ENCODE peak calls at places on chromosome 11, in ten cellular contexts. One of them, this sample, is unnamed.
A peak's percentile ranks its signal among the peaks of the same experiment; 100 is the strongest.

GRCh38 chr11:123211981-123212380 is 16.9 kb upstream of the CLMP start:
- DNase-seq in left lung: no peak
- DNase-seq in fibroblast of lung: no peak
- DNase-seq in uterus: no peak
- DNase-seq in thyroid gland: no peak
- DNase-seq in tibial artery: no peak
- DNase-seq in psoas muscle: no peak
- DNase-seq in left ventricle myocardium inferior: no peak
- DNase-seq in RWPE2: no peak
- DNase-seq in IMR-90: peak; percentile 28
- DNase-seq in this sample: no peak

GRCh38 chr11:64457416-64458010 is 98.6 kb downstream of the RPS6KA4 start:
- DNase-seq in left lung: no peak
- DNase-seq in fibroblast of lung: no peak
- DNase-seq in uterus: no peak
- DNase-seq in thyroid gland: no peak
- DNase-seq in tibial artery: peak; percentile 41
- DNase-seq in psoas muscle: no peak
- DNase-seq in left ventricle myocardium inferior: no peak
- DNase-seq in RWPE2: no peak
- DNase-seq in IMR-90: no peak
- DNase-seq in this sample: no peak

GRCh38 chr11:83280256-83280655 is 5.9 kb downstream of the CCDC90B start:
- DNase-seq in left lung: no peak
- DNase-seq in fibroblast of lung: no peak
- DNase-seq in uterus: no peak
- DNase-seq in thyroid gland: no peak
- DNase-seq in tibial artery: no peak
- DNase-seq in psoas muscle: no peak
- DNase-seq in left ventricle myocardium inferior: no peak
- DNase-seq in RWPE2: no peak
- DNase-seq in IMR-90: no peak
- DNase-seq in this sample: no peak

GRCh38 chr11:66157182-66157864 is 87.3 kb downstream of the PACS1 start:
- DNase-seq in left lung: no peak
- DNase-seq in fibroblast of lung: no peak
- DNase-seq in uterus: no peak
- DNase-seq in thyroid gland: no peak
- DNase-seq in tibial artery: no peak
- DNase-seq in psoas muscle: no peak
- DNase-seq in left ventricle myocardium inferior: no peak
- DNase-seq in RWPE2: no peak
- DNase-seq in IMR-90: peak; percentile 36
- DNase-seq in this sample: no peak

GRCh38 chr11:83865636-83866461 is 579.7 kb upstream of the CCDC90B start:
- DNase-seq in left lung: no peak
- DNase-seq in fibroblast of lung: peak; percentile 23
- DNase-seq in uterus: no peak
- DNase-seq in thyroid gland: no peak
- DNase-seq in tibial artery: no peak
- DNase-seq in psoas muscle: no peak
- DNase-seq in left ventricle myocardium inferior: no peak
- DNase-seq in RWPE2: no peak
- DNase-seq in IMR-90: peak; percentile 49
- DNase-seq in this sample: no peak

GRCh38 chr11:2769409-2769778 is 69.6 kb upstream of the KCNQ1OT1 start:
- DNase-seq in left lung: no peak
- DNase-seq in fibroblast of lung: no peak
- DNase-seq in uterus: no peak
- DNase-seq in thyroid gland: no peak
- DNase-seq in tibial artery: no peak
- DNase-seq in psoas muscle: no peak
- DNase-seq in left ventricle myocardium inferior: no peak
- DNase-seq in RWPE2: no peak
- DNase-seq in IMR-90: no peak
- DNase-seq in this sample: no peak

GRCh38 chr11:24589064-24589463 is 92.2 kb downstream of the LUZP2 start:
- DNase-seq in left lung: no peak
- DNase-seq in fibroblast of lung: no peak
- DNase-seq in uterus: no peak
- DNase-seq in thyroid gland: no peak
- DNase-seq in tibial artery: no peak
- DNase-seq in psoas muscle: no peak
- DNase-seq in left ventricle myocardium inferior: no peak
- DNase-seq in RWPE2: no peak
- DNase-seq in IMR-90: no peak
- DNase-seq in this sample: no peak

GRCh38 chr11:70174846-70175764 is 28.0 kb upstream of the FADD start:
- DNase-seq in left lung: peak; percentile 76
- DNase-seq in fibroblast of lung: no peak
- DNase-seq in uterus: no peak
- DNase-seq in thyroid gland: peak; percentile 29
- DNase-seq in tibial artery: no peak
- DNase-seq in psoas muscle: no peak
- DNase-seq in left ventricle myocardium inferior: no peak
- DNase-seq in RWPE2: no peak
- DNase-seq in IMR-90: no peak
- DNase-seq in this sample: no peak

GRCh38 chr11:789951-790350 is at the start of gene CEND1:
- DNase-seq in left lung: peak; percentile 78
- DNase-seq in fibroblast of lung: peak; percentile 56
- DNase-seq in uterus: no peak
- DNase-seq in thyroid gland: no peak
- DNase-seq in tibial artery: no peak
- DNase-seq in psoas muscle: peak; percentile 45
- DNase-seq in left ventricle myocardium inferior: no peak
- DNase-seq in RWPE2: no peak
- DNase-seq in IMR-90: peak; percentile 54
- DNase-seq in this sample: no peak

GRCh38 chr11:115580927-115581680 is 76.9 kb upstream of the CADM1 start:
- DNase-seq in left lung: no peak
- DNase-seq in fibroblast of lung: peak; percentile 45
- DNase-seq in uterus: no peak
- DNase-seq in thyroid gland: peak; percentile 32
- DNase-seq in tibial artery: no peak
- DNase-seq in psoas muscle: peak; percentile 18
- DNase-seq in left ventricle myocardium inferior: peak; percentile 53
- DNase-seq in RWPE2: no peak
- DNase-seq in IMR-90: no peak
- DNase-seq in this sample: no peak

GRCh38 chr11:70483077-70483861 is 84.9 kb downstream of the CTTN start:
- DNase-seq in left lung: peak; percentile 78
- DNase-seq in fibroblast of lung: peak; percentile 72
- DNase-seq in uterus: no peak
- DNase-seq in thyroid gland: peak; percentile 30
- DNase-seq in tibial artery: no peak
- DNase-seq in psoas muscle: no peak
- DNase-seq in left ventricle myocardium inferior: peak; percentile 45
- DNase-seq in RWPE2: no peak
- DNase-seq in IMR-90: peak; percentile 60
- DNase-seq in this sample: no peak

GRCh38 chr11:66867425-66868040 is 10.7 kb downstream of the LRFN4 start:
- DNase-seq in left lung: peak; percentile 35
- DNase-seq in fibroblast of lung: no peak
- DNase-seq in uterus: no peak
- DNase-seq in thyroid gland: no peak
- DNase-seq in tibial artery: no peak
- DNase-seq in psoas muscle: no peak
- DNase-seq in left ventricle myocardium inferior: no peak
- DNase-seq in RWPE2: no peak
- DNase-seq in IMR-90: no peak
- DNase-seq in this sample: no peak

GRCh38 chr11:19365743-19366410 is 125.1 kb upstream of the E2F8 start:
- DNase-seq in left lung: no peak
- DNase-seq in fibroblast of lung: no peak
- DNase-seq in uterus: no peak
- DNase-seq in thyroid gland: no peak
- DNase-seq in tibial artery: no peak
- DNase-seq in psoas muscle: no peak
- DNase-seq in left ventricle myocardium inferior: no peak
- DNase-seq in RWPE2: no peak
- DNase-seq in IMR-90: no peak
- DNase-seq in this sample: no peak

DNA sequence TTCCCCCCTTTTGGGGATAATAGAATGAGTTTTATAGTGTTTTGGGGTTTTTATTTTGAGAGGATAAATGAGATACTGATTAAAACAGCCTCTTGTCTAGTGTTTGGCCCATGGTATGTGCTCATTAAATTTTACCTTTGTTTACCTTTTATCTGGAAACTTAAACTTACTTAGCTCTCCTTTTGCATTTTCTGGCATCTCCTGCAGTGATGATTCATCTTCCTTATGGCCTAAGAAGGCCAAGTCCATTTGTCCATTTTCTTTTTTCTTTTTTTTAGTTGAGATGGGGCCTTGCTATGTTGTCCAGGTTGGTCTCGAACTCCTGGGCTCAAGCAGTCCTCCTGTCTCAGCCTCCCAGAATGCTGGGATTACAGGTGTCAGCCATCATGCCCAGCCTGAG is 156.3 kb downstream of the COMMD9 start:
- DNase-seq in left lung: no peak
- DNase-seq in fibroblast of lung: peak; percentile 38
- DNase-seq in uterus: no peak
- DNase-seq in thyroid gland: no peak
- DNase-seq in tibial artery: no peak
- DNase-seq in psoas muscle: no peak
- DNase-seq in left ventricle myocardium inferior: no peak
- DNase-seq in RWPE2: no peak
- DNase-seq in IMR-90: peak; percentile 41
- DNase-seq in this sample: no peak
- H3K4me1 ChIP-seq in left lung: peaks cover 16% of the 10 kb centered on the region
- H3K4me1 ChIP-seq in fibroblast of lung: peaks cover 3% of the 10 kb centered on the region
- H3K4me1 ChIP-seq in uterus: no peaks in the 10 kb centered on the region
- H3K4me1 ChIP-seq in thyroid gland: no peaks in the 10 kb centered on the region
- H3K4me1 ChIP-seq in tibial artery: no peaks in the 10 kb centered on the region
- H3K4me1 ChIP-seq in psoas muscle: no peaks in the 10 kb centered on the region
- H3K4me1 ChIP-seq in left ventricle myocardium inferior: peaks cover 6% of the 10 kb centered on the region
- H3K4me1 ChIP-seq in RWPE2: no peaks in the 10 kb centered on the region
- H3K4me1 ChIP-seq in IMR-90: peaks cover 2% of the 10 kb centered on the region
- H3K4me1 ChIP-seq in this sample: no peaks in the 10 kb centered on the region

GRCh38 chr11:62853279-62853965 is 14.0 kb upstream of the WDR74 start:
- DNase-seq in left lung: no peak
- DNase-seq in fibroblast of lung: no peak
- DNase-seq in uterus: no peak
- DNase-seq in thyroid gland: no peak
- DNase-seq in tibial artery: no peak
- DNase-seq in psoas muscle: no peak
- DNase-seq in left ventricle myocardium inferior: no peak
- DNase-seq in RWPE2: no peak
- DNase-seq in IMR-90: no peak
- DNase-seq in this sample: no peak

GRCh38 chr11:62854013-62854824 is 14.8 kb upstream of the WDR74 start:
- DNase-seq in left lung: no peak
- DNase-seq in fibroblast of lung: no peak
- DNase-seq in uterus: no peak
- DNase-seq in thyroid gland: no peak
- DNase-seq in tibial artery: no peak
- DNase-seq in psoas muscle: no peak
- DNase-seq in left ventricle myocardium inferior: no peak
- DNase-seq in RWPE2: no peak
- DNase-seq in IMR-90: no peak
- DNase-seq in this sample: no peak

GRCh38 chr11:62850911-62851806 is 11.8 kb upstream of the WDR74 start:
- DNase-seq in left lung: no peak
- DNase-seq in fibroblast of lung: no peak
- DNase-seq in uterus: no peak
- DNase-seq in thyroid gland: no peak
- DNase-seq in tibial artery: no peak
- DNase-seq in psoas muscle: no peak
- DNase-seq in left ventricle myocardium inferior: no peak
- DNase-seq in RWPE2: no peak
- DNase-seq in IMR-90: no peak
- DNase-seq in this sample: no peak

GRCh38 chr11:62852523-62853188 is 13.3 kb upstream of the WDR74 start:
- DNase-seq in left lung: no peak
- DNase-seq in fibroblast of lung: no peak
- DNase-seq in uterus: no peak
- DNase-seq in thyroid gland: no peak
- DNase-seq in tibial artery: no peak
- DNase-seq in psoas muscle: no peak
- DNase-seq in left ventricle myocardium inferior: no peak
- DNase-seq in RWPE2: no peak
- DNase-seq in IMR-90: no peak
- DNase-seq in this sample: no peak

DNA sequence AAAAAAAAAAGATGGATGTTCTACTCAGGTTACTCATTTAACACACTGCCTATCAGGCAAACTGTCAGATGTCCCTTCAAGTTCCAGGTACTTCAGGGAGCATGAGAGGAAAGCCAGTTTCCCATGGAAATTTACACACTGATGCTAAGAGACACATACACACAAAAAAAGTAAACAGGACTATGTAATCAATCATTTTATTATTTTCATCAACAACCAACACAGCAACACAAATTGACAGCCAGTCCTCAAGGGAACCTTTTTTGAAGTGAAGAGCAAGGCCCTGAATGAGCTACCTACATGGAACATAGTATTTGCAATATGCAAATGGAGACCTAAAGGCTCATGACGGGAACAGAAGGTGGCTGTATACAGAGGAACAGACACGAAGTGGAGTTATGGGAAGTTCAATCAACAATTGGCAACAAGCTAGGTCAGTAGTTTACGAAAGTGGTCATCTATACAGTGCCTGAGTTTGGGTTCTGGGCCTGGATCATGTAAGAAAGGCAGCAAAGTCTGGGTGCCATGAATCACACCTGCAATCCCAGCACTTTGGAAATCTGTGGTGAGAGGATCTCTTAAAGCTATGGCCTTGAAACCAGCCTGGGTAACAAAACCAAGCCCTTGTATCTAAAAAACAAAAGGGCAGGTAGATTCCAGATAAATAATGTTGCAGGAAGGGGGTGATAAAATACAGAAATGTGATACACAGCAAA is 12.6 kb upstream of the WDR74 start:
- DNase-seq in left lung: no peak
- DNase-seq in fibroblast of lung: no peak
- DNase-seq in uterus: no peak
- DNase-seq in thyroid gland: no peak
- DNase-seq in tibial artery: no peak
- DNase-seq in psoas muscle: no peak
- DNase-seq in left ventricle myocardium inferior: no peak
- DNase-seq in RWPE2: no peak
- DNase-seq in IMR-90: no peak
- DNase-seq in this sample: no peak
- H3K27ac ChIP-seq in left lung: peak overlapping the region; percentile 8
- H3K27ac ChIP-seq in fibroblast of lung: no peak overlapping the region
- H3K27ac ChIP-seq in uterus: no peak overlapping the region
- H3K27ac ChIP-seq in thyroid gland: no peak overlapping the region
- H3K27ac ChIP-seq in tibial artery: no peak overlapping the region
- H3K27ac ChIP-seq in psoas muscle: no peak overlapping the region
- H3K27ac ChIP-seq in left ventricle myocardium inferior: peak overlapping the region; percentile 13
- H3K27ac ChIP-seq in RWPE2: peak overlapping the region; percentile 84
- H3K27ac ChIP-seq in IMR-90: no peak overlapping the region
- H3K27ac ChIP-seq in this sample: no peak overlapping the region

GRCh38 chr11:61817471-61818202 is 834 bp upstream of the FADS1 start:
- DNase-seq in left lung: no peak
- DNase-seq in fibroblast of lung: no peak
- DNase-seq in uterus: no peak
- DNase-seq in thyroid gland: no peak
- DNase-seq in tibial artery: no peak
- DNase-seq in psoas muscle: no peak
- DNase-seq in left ventricle myocardium inferior: no peak
- DNase-seq in RWPE2: no peak
- DNase-seq in IMR-90: no peak
- DNase-seq in this sample: no peak
- H3K4me3 ChIP-seq in left lung: peak overlapping the region; percentile 54
- H3K4me3 ChIP-seq in fibroblast of lung: peak overlapping the region; percentile 73
- H3K4me3 ChIP-seq in uterus: peak overlapping the region; percentile 64
- H3K4me3 ChIP-seq in thyroid gland: no peak overlapping the region
- H3K4me3 ChIP-seq in tibial artery: peak overlapping the region; percentile 77
- H3K4me3 ChIP-seq in psoas muscle: peak overlapping the region; percentile 85
- H3K4me3 ChIP-seq in left ventricle myocardium inferior: peak overlapping the region; percentile 92
- H3K4me3 ChIP-seq in RWPE2: peak overlapping the region; percentile 67
- H3K4me3 ChIP-seq in IMR-90: peak overlapping the region; percentile 86
- H3K4me3 ChIP-seq in this sample: no peak overlapping the region

GRCh38 chr11:72725731-72726042 is 26.5 kb downstream of the ARAP1 start:
- DNase-seq in left lung: peak; percentile 13
- DNase-seq in fibroblast of lung: no peak
- DNase-seq in uterus: no peak
- DNase-seq in thyroid gland: no peak
- DNase-seq in tibial artery: no peak
- DNase-seq in psoas muscle: no peak
- DNase-seq in left ventricle myocardium inferior: no peak
- DNase-seq in RWPE2: no peak
- DNase-seq in IMR-90: no peak
- DNase-seq in this sample: no peak
- H3K4me1 ChIP-seq in left lung: peaks cover 91% of the 10 kb centered on the region
- H3K4me1 ChIP-seq in fibroblast of lung: peaks cover 19% of the 10 kb centered on the region
- H3K4me1 ChIP-seq in uterus: no peaks in the 10 kb centered on the region
- H3K4me1 ChIP-seq in thyroid gland: peaks cover 34% of the 10 kb centered on the region
- H3K4me1 ChIP-seq in tibial artery: peaks cover 27% of the 10 kb centered on the region
- H3K4me1 ChIP-seq in psoas muscle: peaks cover 16% of the 10 kb centered on the region
- H3K4me1 ChIP-seq in left ventricle myocardium inferior: peaks cover 39% of the 10 kb centered on the region
- H3K4me1 ChIP-seq in RWPE2: peaks cover 12% of the 10 kb centered on the region
- H3K4me1 ChIP-seq in IMR-90: peaks cover 15% of the 10 kb centered on the region
- H3K4me1 ChIP-seq in this sample: peaks cover 28% of the 10 kb centered on the region

This sample was measured in CD8-positive, alpha-beta memory T cell.